ENCODE peak calls at places on chromosomes 1 and 21, in six cellular contexts. A is upper lobe of right lung, Z is fibroblast of pulmonary artery, E is mucosa of descending colon, V is WERI-Rb-1, D is esophagus squamous epithelium. W is an unnamed sample.
A peak's percentile ranks its signal among the peaks of the same experiment; 100 is the strongest.

GRCh38 chr21:45082715-45083114 is 8.3 kb downstream of the ADARB1 start:
- DNase-seq in A (no peak), D (no peak), Z (no peak), V (peak; percentile 76), E (no peak), W (peak; percentile 28)

GRCh38 chr1:241531195-241532172 is 694 bp upstream of the KMO start:
- DNase-seq in E (no peak), Z (peak; percentile 85), V (no peak), A (no peak), D (no peak), W (no peak)

GRCh38 chr1:177925006-177925405 is 44.9 kb downstream of the SEC16B start:
- DNase-seq in A (no peak), D (no peak), E (no peak), V (peak; percentile 52), Z (no peak), W (no peak)

GRCh38 chr1:234980657-234981396 is 147.8 kb downstream of the TOMM20 start:
- DNase-seq in V (no peak), A (peak; percentile 85), Z (peak; percentile 98), D (peak; percentile 76), E (peak; percentile 82), W (peak; percentile 43)

GRCh38 chr1:156538711-156539440 is 33.5 kb downstream of the IQGAP3 start:
- DNase-seq in E (no peak), D (no peak), A (no peak), V (no peak), Z (no peak), W (peak; percentile 72)

GRCh38 chr21:44857127-44857892 is 16.2 kb downstream of the PTTG1IP start:
- DNase-seq in V (no peak), E (no peak), A (peak; percentile 21), Z (no peak), D (no peak), W (no peak)

GRCh38 chr1:16321176-16321867 is 31.0 kb downstream of the FBXO42 start:
- DNase-seq in E (no peak), V (no peak), Z (peak; percentile 9), D (no peak), A (no peak), W (no peak)

GRCh38 chr1:89525169-89525855 is 683 bp downstream of the LRRC8B start:
- DNase-seq in Z (no peak), V (peak; percentile 45), D (no peak), E (no peak), A (peak; percentile 85), W (peak; percentile 87)

GRCh38 chr1:153928776-153929432 is 6.1 kb upstream of the GATAD2B start:
- DNase-seq in E (no peak), V (no peak), Z (peak; percentile 21), A (peak; percentile 32), D (no peak), W (no peak)

GRCh38 chr1:2240251-2241156 is 12.4 kb downstream of the SKI start:
- DNase-seq in D (no peak), A (peak; percentile 97), Z (peak; percentile 67), E (peak; percentile 76), V (no peak), W (peak; percentile 46)

GRCh38 chr1:28807046-28807445 is 4.9 kb upstream of the OPRD1 start:
- DNase-seq in V (no peak), Z (no peak), E (no peak), A (no peak), D (no peak), W (peak; percentile 73)

DNA sequence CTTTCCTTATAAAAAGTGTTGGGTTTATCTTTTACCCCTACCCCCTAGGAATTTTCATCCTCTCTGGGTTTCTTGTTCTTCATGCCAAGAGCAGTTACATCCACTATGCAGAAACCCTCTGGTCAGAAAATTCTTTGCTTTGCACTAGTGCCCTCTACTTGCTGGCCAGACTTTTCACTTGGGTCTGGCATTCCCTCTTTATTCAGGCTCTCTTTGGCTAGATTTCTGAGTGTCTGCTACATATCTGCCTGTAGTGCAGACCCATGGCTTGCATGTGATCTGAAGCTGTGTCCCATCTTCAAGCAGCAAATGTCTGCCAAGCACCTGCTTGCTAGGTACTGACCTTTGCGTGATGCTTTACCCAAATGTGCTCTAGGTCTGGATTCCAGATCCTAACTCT is 237.0 kb downstream of the GPATCH2 start:
- DNase-seq in V (no peak), E (no peak), D (no peak), A (no peak), Z (no peak), W (no peak)
- TF ChIP-seq CTCF in V (peak; percentile 27), E (no peak), D (no peak), A (no peak), Z (no peak), W (peak; percentile 56)

GRCh38 chr1:58575831-58576726 is 973 bp downstream of the TACSTD2 start:
- DNase-seq in E (peak; percentile 58), Z (no peak), V (no peak), D (no peak), A (peak; percentile 82), W (no peak)
- H3K4me3 ChIP-seq in E (no peak overlapping the region), Z (peak overlapping the region; percentile 17), V (no peak overlapping the region), D (peak overlapping the region; percentile 80), A (peak overlapping the region; percentile 60), W (no peak overlapping the region)

DNA sequence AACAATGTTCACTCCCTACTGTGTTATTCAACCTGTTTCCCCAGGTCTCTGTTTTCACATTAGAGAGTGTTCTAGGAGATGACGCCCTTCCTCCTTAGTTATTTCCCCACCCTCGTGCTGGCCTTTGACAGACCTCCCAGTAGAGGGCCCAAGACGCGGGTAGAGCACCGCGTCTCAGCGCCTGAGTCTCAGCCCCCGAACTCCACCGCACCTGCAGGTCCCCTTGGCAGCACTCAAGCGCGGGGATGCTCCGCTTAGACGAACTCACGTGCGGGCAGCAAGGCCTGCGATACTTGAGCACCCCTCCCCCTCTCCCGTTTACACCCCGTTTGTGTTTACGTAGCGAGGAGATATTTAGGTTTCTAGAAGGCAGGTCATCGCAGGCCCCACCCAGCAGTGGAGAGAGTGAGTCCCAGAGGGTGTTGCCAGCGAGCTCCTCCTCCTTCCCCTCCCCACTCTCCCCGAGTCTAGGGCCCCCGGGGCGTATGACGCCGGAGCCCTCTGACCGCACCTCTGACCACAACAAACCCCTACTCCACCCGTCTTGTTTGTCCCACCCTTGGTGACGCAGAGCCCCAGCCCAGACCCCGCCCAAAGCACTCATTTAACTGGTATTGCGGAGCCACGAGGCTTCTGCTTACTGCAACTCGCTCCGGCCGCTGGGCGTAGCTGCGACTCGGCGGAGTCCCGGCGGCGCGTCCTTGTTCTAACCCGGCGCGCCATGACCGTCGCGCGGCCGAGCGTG is at the start of gene CD55:
- DNase-seq in Z (peak; percentile 97), E (peak; percentile 99), V (peak; percentile 94), A (peak; percentile 98), D (peak; percentile 97), W (peak; percentile 97)
- TF ChIP-seq CTCF in Z (peak; percentile 15), E (no peak), V (peak; percentile 67), A (peak; percentile 36), D (no peak), W (peak; percentile 67)

DNA sequence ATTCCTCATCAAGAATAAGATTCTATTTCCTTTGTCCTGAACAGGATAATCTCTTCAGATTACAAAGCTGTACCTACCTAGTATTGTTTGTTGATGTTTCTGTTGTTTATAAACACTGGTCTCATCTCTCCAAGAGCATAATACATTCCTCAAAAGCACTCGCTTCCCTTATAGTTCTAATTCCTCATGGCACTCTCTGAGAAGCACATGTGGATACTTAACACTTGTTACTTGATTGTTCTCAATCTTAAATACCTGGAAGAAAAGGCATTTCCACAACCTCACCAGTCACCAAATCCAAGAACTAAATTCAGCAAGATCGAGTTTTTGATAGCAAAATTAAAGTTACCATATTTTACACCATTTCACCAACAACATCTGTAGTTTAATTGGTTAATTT is 145.9 kb upstream of the DUSP10 start:
- DNase-seq in D (no peak), E (no peak), V (no peak), A (no peak), Z (no peak), W (no peak)
- H3K4me3 ChIP-seq in D (no peak overlapping the region), E (no peak overlapping the region), V (no peak overlapping the region), A (no peak overlapping the region), Z (no peak overlapping the region), W (no peak overlapping the region)

DNA sequence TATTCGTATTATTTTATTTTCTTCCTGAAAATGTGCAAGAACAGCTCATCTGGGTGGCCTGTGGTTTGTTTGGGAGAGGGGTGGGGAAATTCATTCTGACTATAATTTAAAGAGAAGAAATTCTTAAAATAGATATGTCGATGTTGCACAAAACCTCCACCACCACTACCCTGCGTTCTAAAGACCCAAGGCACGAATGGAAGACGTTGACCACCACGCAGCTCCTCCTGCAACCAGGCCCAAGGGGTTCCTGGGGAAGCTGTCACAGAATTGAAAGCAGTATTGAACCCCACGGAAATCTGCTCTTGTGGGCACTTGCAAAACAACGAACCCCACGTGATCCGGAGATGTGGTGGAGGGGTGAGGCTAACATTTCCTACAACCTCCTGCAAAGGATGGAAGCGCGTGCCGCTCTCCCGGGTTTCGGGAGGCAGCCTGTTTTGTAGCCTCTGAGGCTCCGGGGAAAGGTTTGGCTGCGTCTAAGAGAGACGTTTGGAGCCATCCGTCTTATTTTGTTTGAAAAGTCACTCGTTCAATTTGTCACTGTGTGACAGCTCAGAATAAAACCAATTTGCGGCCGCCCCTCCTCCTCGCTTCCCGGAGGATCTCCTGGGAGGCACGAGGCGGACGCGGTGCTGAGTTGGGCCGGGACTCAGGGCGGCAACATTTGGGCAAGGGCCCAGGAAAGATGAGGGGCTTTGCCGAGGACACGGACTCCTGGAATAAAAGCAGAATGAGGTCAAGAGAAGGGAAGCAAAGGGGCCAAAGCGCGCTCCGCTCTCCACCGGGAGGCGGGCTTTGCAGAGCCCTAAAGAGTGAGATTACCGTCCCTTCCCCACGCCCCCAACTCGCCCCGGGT is 791 bp upstream of the HLX start:
- DNase-seq in E (peak; percentile 60), V (no peak), A (peak; percentile 69), D (no peak), Z (no peak), W (peak; percentile 67)
- TF ChIP-seq CTCF in E (no peak), V (no peak), A (no peak), D (no peak), Z (no peak), W (no peak)

GRCh38 chr1:170664283-170664827 is 424 bp downstream of the PRRX1 start:
- DNase-seq in E (no peak), Z (no peak), D (no peak), V (peak; percentile 18), A (no peak), W (peak; percentile 80)

GRCh38 chr1:170664828-170665617 is 1.1 kb downstream of the PRRX1 start:
- DNase-seq in Z (peak; percentile 69), A (no peak), E (peak; percentile 56), D (no peak), V (peak; percentile 31), W (peak; percentile 79)

GRCh38 chr1:170668301-170668789 is 4.4 kb downstream of the PRRX1 start:
- DNase-seq in D (no peak), V (no peak), A (no peak), E (no peak), Z (no peak), W (peak; percentile 74)

GRCh38 chr1:170665625-170666024 is 1.7 kb downstream of the PRRX1 start:
- DNase-seq in Z (no peak), D (no peak), A (no peak), E (no peak), V (no peak), W (no peak)

DNA sequence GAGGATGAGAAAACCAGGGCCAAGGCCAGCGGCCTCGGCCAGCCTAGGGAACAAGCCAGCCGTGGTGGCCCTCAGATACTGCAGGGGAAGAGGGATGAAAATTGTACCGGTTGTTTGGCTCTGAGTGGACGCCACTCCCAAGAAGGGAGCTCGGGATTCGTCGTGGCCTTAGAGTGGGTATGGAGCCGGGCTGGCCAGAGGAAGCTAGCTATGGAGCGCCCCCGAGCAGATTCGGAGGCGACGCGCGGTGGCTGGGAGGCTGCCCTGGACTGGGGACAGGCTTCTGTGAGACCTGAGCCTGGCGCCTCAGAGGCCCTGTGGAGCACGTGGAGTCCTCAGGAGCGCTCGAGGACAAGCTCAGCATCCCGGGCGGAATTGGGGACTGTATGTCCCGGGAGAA is 2.7 kb downstream of the PRRX1 start:
- DNase-seq in D (no peak), E (no peak), A (no peak), V (no peak), Z (no peak), W (peak; percentile 72)
- H3K4me3 ChIP-seq in D (no peak overlapping the region), E (no peak overlapping the region), A (no peak overlapping the region), V (no peak overlapping the region), Z (peak overlapping the region; percentile 88), W (no peak overlapping the region)

GRCh38 chr1:167060141-167061072 is 29.8 kb downstream of the GPA33 start:
- DNase-seq in Z (peak; percentile 4), A (no peak), V (no peak), E (no peak), D (no peak), W (peak; percentile 68)
- TF ChIP-seq CTCF in Z (peak; percentile 32), A (no peak), V (no peak), E (no peak), D (no peak), W (peak; percentile 69)